ENCODE peak calls at places on chromosome 4, in four cellular contexts. One of them, this sample, is unnamed.

GRCh38 chr4:78863991-78864390 is 75.2 kb downstream of the PAQR3 start:
- DNase-seq in HepG2: no peak
- DNase-seq in GM12878: no peak
- DNase-seq in K562: no peak
- DNase-seq in this sample: no peak

GRCh38 chr4:13700196-13701140 is 72.9 kb upstream of the BOD1L1 start:
- DNase-seq in HepG2: no peak
- DNase-seq in K562: no peak
- DNase-seq in GM12878: no peak
- DNase-seq in this sample: no peak

GRCh38 chr4:139606600-139607301 is 50.7 kb upstream of the SETD7 start:
- DNase-seq in GM12878: no peak
- DNase-seq in K562: peak
- DNase-seq in HepG2: no peak
- DNase-seq in this sample: no peak

GRCh38 chr4:124641715-124642380 is 70.7 kb downstream of the ANKRD50 start:
- DNase-seq in HepG2: no peak
- DNase-seq in GM12878: no peak
- DNase-seq in K562: peak
- DNase-seq in this sample: no peak

GRCh38 chr4:119525005-119525749 is 103.4 kb downstream of the PDE5A start:
- DNase-seq in K562: no peak
- DNase-seq in HepG2: peak
- DNase-seq in GM12878: no peak
- DNase-seq in this sample: no peak

GRCh38 chr4:17128268-17128667 is 229.8 kb upstream of the LDB2 start:
- DNase-seq in GM12878: no peak
- DNase-seq in K562: no peak
- DNase-seq in HepG2: no peak
- DNase-seq in this sample: no peak

GRCh38 chr4:99013402-99013843 is 17.9 kb downstream of the METAP1 start:
- DNase-seq in K562: no peak
- DNase-seq in HepG2: peak
- DNase-seq in GM12878: no peak
- DNase-seq in this sample: no peak

GRCh38 chr4:172202480-172203076 is 389.4 kb downstream of the GALNTL6 start:
- DNase-seq in HepG2: peak
- DNase-seq in GM12878: no peak
- DNase-seq in K562: peak
- DNase-seq in this sample: peak

GRCh38 chr4:87716350-87717041 is 66.4 kb downstream of the DMP1 start:
- DNase-seq in HepG2: no peak
- DNase-seq in GM12878: no peak
- DNase-seq in K562: no peak
- DNase-seq in this sample: no peak

GRCh38 chr4:116539744-116540143 is 545.6 kb downstream of the TRAM1L1 start:
- DNase-seq in HepG2: no peak
- DNase-seq in GM12878: no peak
- DNase-seq in K562: no peak
- DNase-seq in this sample: no peak

GRCh38 chr4:153218961-153219360 is 14.7 kb downstream of the TRIM2 start:
- DNase-seq in GM12878: no peak
- DNase-seq in HepG2: peak
- DNase-seq in K562: no peak
- DNase-seq in this sample: no peak
- TF ChIP-seq FOXK2 in GM12878: no peak
- TF ChIP-seq FOXK2 in HepG2: no peak
- TF ChIP-seq FOXK2 in K562: no peak
- TF ChIP-seq FOXK2 in this sample: no peak

DNA sequence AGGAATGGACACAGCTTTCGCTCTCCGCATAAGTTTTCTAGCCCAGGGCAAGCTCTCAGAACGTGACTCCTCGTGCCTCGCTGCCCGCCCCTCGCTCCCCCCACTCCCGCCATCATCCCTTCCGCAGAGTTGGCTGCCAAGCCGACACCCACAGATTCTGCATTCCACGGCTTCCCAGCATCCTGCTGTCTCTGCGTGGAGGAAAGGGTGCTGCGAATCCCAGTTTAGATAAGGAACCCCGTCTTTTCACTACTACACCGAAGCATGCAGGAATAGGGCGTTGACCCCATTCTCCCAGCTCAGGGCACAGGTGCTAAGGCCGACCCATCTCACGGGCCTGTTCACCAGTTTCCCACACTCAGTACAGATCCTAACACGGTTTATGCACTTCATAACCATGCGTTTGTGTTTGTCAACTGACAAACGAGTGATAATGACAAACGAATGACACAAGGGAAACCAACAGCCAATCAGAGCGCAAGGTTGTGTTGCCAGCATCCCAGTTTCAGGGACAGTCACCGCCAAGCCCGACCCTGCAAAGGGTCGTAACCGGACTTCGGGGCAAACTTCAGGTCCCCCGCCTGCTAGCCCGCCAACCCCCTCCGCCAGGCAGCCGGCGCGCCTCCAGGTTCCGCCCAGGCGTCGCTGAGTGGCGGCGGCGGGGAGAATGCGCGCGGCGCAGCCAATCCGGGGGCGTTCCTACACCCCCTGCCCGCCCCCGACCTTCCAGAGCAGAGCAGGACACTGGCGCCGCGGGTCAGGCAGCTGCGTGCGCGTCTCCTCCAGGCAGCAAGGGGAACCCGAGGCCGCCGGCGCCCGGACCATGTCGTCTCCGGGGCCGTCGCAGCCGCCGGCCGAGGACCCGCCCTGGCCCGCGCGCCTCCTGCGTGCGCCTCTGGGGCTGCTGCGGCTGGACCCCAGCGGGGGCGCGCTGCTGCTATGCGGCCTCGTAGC is at the start of gene CYP2U1:
- DNase-seq in K562: peak
- DNase-seq in HepG2: peak
- DNase-seq in GM12878: no peak
- DNase-seq in this sample: peak
- TF ChIP-seq FOXK2 in K562: no peak
- TF ChIP-seq FOXK2 in HepG2: no peak
- TF ChIP-seq FOXK2 in GM12878: no peak
- TF ChIP-seq FOXK2 in this sample: no peak

GRCh38 chr4:64144994-64145393 is 264.3 kb downstream of the TECRL start:
- DNase-seq in HepG2: no peak
- DNase-seq in K562: no peak
- DNase-seq in GM12878: no peak
- DNase-seq in this sample: no peak
- TF ChIP-seq FOXK2 in HepG2: no peak
- TF ChIP-seq FOXK2 in K562: no peak
- TF ChIP-seq FOXK2 in GM12878: no peak
- TF ChIP-seq FOXK2 in this sample: no peak

DNA sequence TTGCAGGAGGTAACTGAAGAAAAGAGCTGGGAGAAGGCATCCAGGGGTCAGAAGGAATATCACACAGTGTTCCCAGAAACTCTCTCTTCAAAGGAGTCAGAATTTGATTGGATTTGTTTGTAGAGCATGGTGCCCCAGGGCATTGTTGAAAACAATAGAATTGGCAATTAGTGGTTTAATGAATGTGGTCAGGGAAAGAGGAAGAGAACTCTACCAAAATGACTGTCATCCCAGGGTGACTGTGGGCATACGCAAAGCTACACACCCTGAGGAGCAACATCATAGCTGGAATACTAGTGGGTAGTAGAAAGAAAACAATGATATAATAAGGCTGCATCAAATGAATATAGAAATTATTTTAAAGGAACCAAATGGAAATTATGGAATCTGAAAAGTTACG is 21.5 kb downstream of the TNIP2 start:
- DNase-seq in GM12878: no peak
- DNase-seq in HepG2: no peak
- DNase-seq in K562: no peak
- DNase-seq in this sample: no peak
- TF ChIP-seq FOXK2 in GM12878: no peak
- TF ChIP-seq FOXK2 in HepG2: no peak
- TF ChIP-seq FOXK2 in K562: no peak
- TF ChIP-seq FOXK2 in this sample: no peak

DNA sequence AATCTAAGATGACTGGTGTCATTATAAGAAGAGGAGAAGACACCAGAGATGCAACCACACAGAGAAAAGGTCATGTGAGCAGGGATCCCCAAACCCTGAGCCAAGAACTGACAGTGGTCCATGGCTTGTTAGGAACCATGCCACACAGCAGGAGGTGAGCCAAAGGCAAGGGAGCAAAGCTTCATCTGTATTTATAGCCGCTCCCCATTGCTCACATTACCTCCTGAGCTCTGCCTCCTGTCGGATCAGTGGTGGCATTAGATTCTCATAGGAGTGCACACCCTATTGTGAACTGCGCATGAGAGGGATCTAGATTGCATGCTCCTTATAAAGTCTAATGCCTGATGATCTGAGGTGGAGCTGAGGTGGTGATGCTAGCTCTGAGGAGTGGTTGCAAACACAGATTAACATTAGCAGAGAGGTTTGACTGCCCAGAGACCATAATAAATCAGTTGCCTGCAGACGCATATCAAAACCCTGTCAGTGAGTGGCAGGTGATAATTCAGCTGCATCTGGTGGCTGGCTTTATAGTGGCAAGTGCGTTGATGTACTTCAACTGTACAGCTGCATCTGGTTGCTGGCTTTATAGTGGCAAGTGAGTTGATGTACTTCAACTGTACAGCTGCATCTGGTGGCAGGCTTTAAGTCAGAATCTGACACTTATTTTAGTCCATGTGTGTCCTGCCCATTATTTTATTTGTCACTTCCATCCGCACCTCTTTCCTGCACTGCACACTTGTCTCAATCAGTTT is 19.8 kb upstream of the CXCL2 start:
- DNase-seq in HepG2: no peak
- DNase-seq in K562: no peak
- DNase-seq in GM12878: no peak
- DNase-seq in this sample: no peak
- TF ChIP-seq FOXK2 in HepG2: no peak
- TF ChIP-seq FOXK2 in K562: no peak
- TF ChIP-seq FOXK2 in GM12878: no peak
- TF ChIP-seq FOXK2 in this sample: no peak

DNA sequence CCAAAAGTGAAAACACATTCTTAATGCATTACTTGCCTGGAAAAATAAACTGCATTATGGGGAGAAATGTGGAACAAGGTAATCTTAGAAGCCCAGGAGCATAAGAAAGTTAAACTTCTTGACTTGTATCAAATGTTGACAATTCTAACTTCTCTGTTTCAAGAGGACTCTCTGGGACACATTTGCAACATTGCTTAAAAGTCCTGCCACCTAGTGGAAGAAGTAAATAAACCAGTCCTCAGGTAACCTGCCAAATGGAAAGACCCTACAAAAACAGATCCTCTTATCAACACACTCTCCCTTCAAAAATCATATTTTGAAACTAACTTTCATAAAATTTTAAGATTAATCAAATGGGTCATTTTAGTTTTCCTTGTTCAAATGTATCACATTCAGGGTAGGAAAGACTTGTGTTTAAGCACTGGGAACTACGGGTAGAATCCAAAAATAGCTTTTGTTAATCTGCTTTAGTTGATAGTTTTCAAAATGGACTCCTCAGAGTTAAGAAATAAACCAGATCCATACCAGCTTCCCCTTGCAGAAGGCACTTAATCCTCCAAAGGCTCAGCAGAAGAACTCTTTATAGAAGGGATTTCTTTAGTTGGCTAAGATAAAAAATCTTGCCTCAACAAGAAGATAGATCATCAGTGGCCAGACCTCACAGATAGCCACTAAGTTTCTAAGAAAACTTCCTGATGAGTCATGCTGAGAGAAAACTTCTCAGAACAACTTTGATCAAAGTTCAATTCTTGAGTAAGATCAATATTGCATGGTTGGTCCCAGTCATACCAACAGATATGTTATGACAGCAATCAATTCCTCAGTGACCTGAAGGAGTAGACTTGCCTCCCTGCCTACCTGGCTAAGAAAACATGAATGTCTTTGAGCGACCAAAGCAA is 141.7 kb downstream of the HHIP start:
- DNase-seq in K562: peak
- DNase-seq in GM12878: no peak
- DNase-seq in HepG2: peak
- DNase-seq in this sample: peak
- TF ChIP-seq FOXK2 in K562: no peak
- TF ChIP-seq FOXK2 in GM12878: no peak
- TF ChIP-seq FOXK2 in HepG2: no peak
- TF ChIP-seq FOXK2 in this sample: no peak

GRCh38 chr4:66736593-66736992 is 808.7 kb downstream of the CENPC start:
- DNase-seq in HepG2: peak
- DNase-seq in GM12878: no peak
- DNase-seq in K562: no peak
- DNase-seq in this sample: no peak

DNA sequence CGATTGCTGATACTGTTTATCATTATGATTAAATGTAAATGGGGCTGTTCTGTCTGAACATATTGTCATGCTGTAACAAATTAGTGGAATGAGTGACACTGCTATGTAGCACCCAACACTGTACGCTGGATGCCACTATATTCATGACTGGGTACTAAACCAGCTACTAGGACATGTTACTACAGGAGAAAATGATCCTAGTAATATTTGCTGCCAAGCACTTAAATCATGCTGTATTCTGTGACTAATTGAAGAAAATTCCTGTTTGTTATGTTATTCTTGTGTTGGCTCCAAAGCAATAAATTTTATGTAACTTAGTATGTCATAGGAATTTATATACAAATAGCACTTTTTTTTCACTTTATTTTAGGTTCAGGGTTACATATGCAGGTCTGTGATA is 804.2 kb downstream of the CENPC start:
- DNase-seq in K562: no peak
- DNase-seq in HepG2: no peak
- DNase-seq in GM12878: no peak
- DNase-seq in this sample: no peak
- TF ChIP-seq FOXK2 in K562: no peak
- TF ChIP-seq FOXK2 in HepG2: no peak
- TF ChIP-seq FOXK2 in GM12878: no peak
- TF ChIP-seq FOXK2 in this sample: no peak

DNA sequence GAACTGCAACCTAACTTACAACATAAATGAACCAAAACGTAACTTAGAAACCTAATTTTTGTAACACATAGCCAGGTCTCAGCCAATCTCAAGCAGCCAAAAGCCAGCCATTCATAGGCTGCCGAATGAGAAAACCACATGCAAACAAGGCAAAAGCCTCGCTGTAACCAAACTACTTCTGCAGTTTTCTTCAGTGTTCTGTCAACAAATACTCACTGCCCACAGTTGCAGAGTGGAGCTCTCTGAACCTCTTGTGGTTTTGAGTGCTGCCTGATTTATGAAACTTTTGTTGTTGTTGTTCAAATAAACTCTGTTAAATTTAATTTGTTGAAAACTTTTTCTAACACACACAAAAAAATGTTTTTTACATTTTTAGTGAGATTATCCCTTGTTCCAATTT is 251.2 kb downstream of the PAPSS1 start:
- DNase-seq in K562: no peak
- DNase-seq in GM12878: no peak
- DNase-seq in HepG2: no peak
- DNase-seq in this sample: no peak
- TF ChIP-seq FOXK2 in K562: no peak
- TF ChIP-seq FOXK2 in GM12878: no peak
- TF ChIP-seq FOXK2 in HepG2: no peak
- TF ChIP-seq FOXK2 in this sample: no peak